ENCODE peak calls at places on chromosomes 13 and 19, in nine cellular contexts. One of them, this sample, is unnamed.

GRCh38 chr13:57409121-57409520 is 222.4 kb upstream of the PCDH17 start:
- DNase-seq in tibial nerve: no peak
- DNase-seq in A549: no peak
- DNase-seq in NCI-H82: peak; percentile 52
- DNase-seq in A172: no peak
- DNase-seq in epithelial cell of prostate: no peak
- DNase-seq in stimulated activated CD8-positive, alpha-beta memory T cell treated with anti-CD3 and anti-CD28 coated beads, Interleukin-4, amount 100 ng/mL, for 1 hour: no peak
- DNase-seq in brain microvascular endothelial cell: no peak
- DNase-seq in PC-9: no peak
- DNase-seq in this sample: no peak

GRCh38 chr13:44364019-44364418 is 9.6 kb upstream of the SERP2 start:
- DNase-seq in tibial nerve: no peak
- DNase-seq in A549: no peak
- DNase-seq in NCI-H82: no peak
- DNase-seq in A172: no peak
- DNase-seq in epithelial cell of prostate: no peak
- DNase-seq in stimulated activated CD8-positive, alpha-beta memory T cell treated with anti-CD3 and anti-CD28 coated beads, Interleukin-4, amount 100 ng/mL, for 1 hour: no peak
- DNase-seq in brain microvascular endothelial cell: no peak
- DNase-seq in PC-9: no peak
- DNase-seq in this sample: no peak

GRCh38 chr19:46710687-46711086 is 6.2 kb downstream of the PRKD2 start:
- DNase-seq in tibial nerve: no peak
- DNase-seq in A549: no peak
- DNase-seq in NCI-H82: no peak
- DNase-seq in A172: no peak
- DNase-seq in epithelial cell of prostate: no peak
- DNase-seq in stimulated activated CD8-positive, alpha-beta memory T cell treated with anti-CD3 and anti-CD28 coated beads, Interleukin-4, amount 100 ng/mL, for 1 hour: no peak
- DNase-seq in brain microvascular endothelial cell: no peak
- DNase-seq in PC-9: no peak
- DNase-seq in this sample: no peak

GRCh38 chr13:111281751-111282311 is 38.6 kb upstream of the TEX29 start:
- DNase-seq in tibial nerve: no peak
- DNase-seq in A549: no peak
- DNase-seq in NCI-H82: peak; percentile 54
- DNase-seq in A172: no peak
- DNase-seq in epithelial cell of prostate: no peak
- DNase-seq in stimulated activated CD8-positive, alpha-beta memory T cell treated with anti-CD3 and anti-CD28 coated beads, Interleukin-4, amount 100 ng/mL, for 1 hour: no peak
- DNase-seq in brain microvascular endothelial cell: peak; percentile 47
- DNase-seq in PC-9: no peak
- DNase-seq in this sample: no peak

GRCh38 chr19:18789422-18789832 is 1.7 kb downstream of the COMP start:
- DNase-seq in tibial nerve: no peak
- DNase-seq in A549: no peak
- DNase-seq in NCI-H82: no peak
- DNase-seq in A172: no peak
- DNase-seq in epithelial cell of prostate: no peak
- DNase-seq in stimulated activated CD8-positive, alpha-beta memory T cell treated with anti-CD3 and anti-CD28 coated beads, Interleukin-4, amount 100 ng/mL, for 1 hour: no peak
- DNase-seq in brain microvascular endothelial cell: no peak
- DNase-seq in PC-9: no peak
- DNase-seq in this sample: no peak

GRCh38 chr19:8654591-8655339 is 24.3 kb downstream of the NFILZ start:
- DNase-seq in tibial nerve: no peak
- DNase-seq in A549: peak; percentile 69
- DNase-seq in NCI-H82: peak; percentile 53
- DNase-seq in A172: peak; percentile 27
- DNase-seq in epithelial cell of prostate: no peak
- DNase-seq in stimulated activated CD8-positive, alpha-beta memory T cell treated with anti-CD3 and anti-CD28 coated beads, Interleukin-4, amount 100 ng/mL, for 1 hour: peak; percentile 44
- DNase-seq in brain microvascular endothelial cell: no peak
- DNase-seq in PC-9: no peak
- DNase-seq in this sample: peak; percentile 12

GRCh38 chr13:98826156-98826555 is 73.7 kb upstream of the SLC15A1 start:
- DNase-seq in tibial nerve: no peak
- DNase-seq in A549: no peak
- DNase-seq in NCI-H82: no peak
- DNase-seq in A172: no peak
- DNase-seq in epithelial cell of prostate: no peak
- DNase-seq in stimulated activated CD8-positive, alpha-beta memory T cell treated with anti-CD3 and anti-CD28 coated beads, Interleukin-4, amount 100 ng/mL, for 1 hour: no peak
- DNase-seq in brain microvascular endothelial cell: no peak
- DNase-seq in PC-9: no peak
- DNase-seq in this sample: no peak

GRCh38 chr19:54188224-54188871 is 1.0 kb downstream of the MBOAT7 start:
- DNase-seq in tibial nerve: no peak
- DNase-seq in A549: peak; percentile 41
- DNase-seq in NCI-H82: peak; percentile 42
- DNase-seq in A172: peak; percentile 92
- DNase-seq in epithelial cell of prostate: no peak
- DNase-seq in stimulated activated CD8-positive, alpha-beta memory T cell treated with anti-CD3 and anti-CD28 coated beads, Interleukin-4, amount 100 ng/mL, for 1 hour: no peak
- DNase-seq in brain microvascular endothelial cell: peak; percentile 60
- DNase-seq in PC-9: peak; percentile 69
- DNase-seq in this sample: no peak

GRCh38 chr19:46107371-46107770 is 17.1 kb downstream of the IGFL3 start:
- DNase-seq in tibial nerve: no peak
- DNase-seq in A549: no peak
- DNase-seq in NCI-H82: no peak
- DNase-seq in A172: peak; percentile 17
- DNase-seq in epithelial cell of prostate: no peak
- DNase-seq in stimulated activated CD8-positive, alpha-beta memory T cell treated with anti-CD3 and anti-CD28 coated beads, Interleukin-4, amount 100 ng/mL, for 1 hour: no peak
- DNase-seq in brain microvascular endothelial cell: no peak
- DNase-seq in PC-9: no peak
- DNase-seq in this sample: no peak

GRCh38 chr19:3403489-3404323 is 37.3 kb downstream of the NFIC start:
- DNase-seq in tibial nerve: peak; percentile 81
- DNase-seq in A549: no peak
- DNase-seq in NCI-H82: no peak
- DNase-seq in A172: peak; percentile 89
- DNase-seq in epithelial cell of prostate: no peak
- DNase-seq in stimulated activated CD8-positive, alpha-beta memory T cell treated with anti-CD3 and anti-CD28 coated beads, Interleukin-4, amount 100 ng/mL, for 1 hour: no peak
- DNase-seq in brain microvascular endothelial cell: peak; percentile 81
- DNase-seq in PC-9: no peak
- DNase-seq in this sample: peak; percentile 90

GRCh38 chr13:75481176-75482069 is 546 bp downstream of the TBC1D4 start:
- DNase-seq in tibial nerve: peak; percentile 11
- DNase-seq in A549: peak; percentile 21
- DNase-seq in NCI-H82: peak; percentile 77
- DNase-seq in A172: no peak
- DNase-seq in epithelial cell of prostate: no peak
- DNase-seq in stimulated activated CD8-positive, alpha-beta memory T cell treated with anti-CD3 and anti-CD28 coated beads, Interleukin-4, amount 100 ng/mL, for 1 hour: no peak
- DNase-seq in brain microvascular endothelial cell: no peak
- DNase-seq in PC-9: no peak
- DNase-seq in this sample: no peak

GRCh38 chr19:2049741-2050348 is 1.2 kb downstream of the MKNK2 start:
- DNase-seq in tibial nerve: peak; percentile 81
- DNase-seq in A549: peak; percentile 76
- DNase-seq in NCI-H82: peak; percentile 38
- DNase-seq in A172: peak; percentile 80
- DNase-seq in epithelial cell of prostate: no peak
- DNase-seq in stimulated activated CD8-positive, alpha-beta memory T cell treated with anti-CD3 and anti-CD28 coated beads, Interleukin-4, amount 100 ng/mL, for 1 hour: no peak
- DNase-seq in brain microvascular endothelial cell: peak; percentile 54
- DNase-seq in PC-9: peak; percentile 73
- DNase-seq in this sample: no peak

GRCh38 chr19:42286349-42287016 is 15.4 kb upstream of the PRR19 start:
- DNase-seq in tibial nerve: no peak
- DNase-seq in A549: no peak
- DNase-seq in NCI-H82: no peak
- DNase-seq in A172: no peak
- DNase-seq in epithelial cell of prostate: no peak
- DNase-seq in stimulated activated CD8-positive, alpha-beta memory T cell treated with anti-CD3 and anti-CD28 coated beads, Interleukin-4, amount 100 ng/mL, for 1 hour: no peak
- DNase-seq in brain microvascular endothelial cell: no peak
- DNase-seq in PC-9: no peak
- DNase-seq in this sample: no peak

GRCh38 chr19:54600228-54600627 is 6.8 kb downstream of the LILRA1 start:
- DNase-seq in tibial nerve: no peak
- DNase-seq in A549: no peak
- DNase-seq in NCI-H82: no peak
- DNase-seq in A172: no peak
- DNase-seq in epithelial cell of prostate: no peak
- DNase-seq in stimulated activated CD8-positive, alpha-beta memory T cell treated with anti-CD3 and anti-CD28 coated beads, Interleukin-4, amount 100 ng/mL, for 1 hour: no peak
- DNase-seq in brain microvascular endothelial cell: no peak
- DNase-seq in PC-9: no peak
- DNase-seq in this sample: no peak

This sample was measured in fibroblast of the conjunctiva.